ENCODE peak calls at places on chromosome 3, in six cellular contexts. D is dorsolateral prefrontal cortex; J is psoas muscle; I is choroid plexus epithelial cell; V is stimulated activated CD4-positive, alpha-beta T cell treated with anti-CD3 and anti-CD28 coated beads, Interleukin-15, amount 100 ng/mL, for 24 hours; C is B cell. P is an unnamed sample.

GRCh38 chr3:169966951-169967915 is 626 bp downstream of the SEC62 start:
- DNase-seq in D (peak; percentile 63), J (peak; percentile 76), I (peak; percentile 66), V (peak; percentile 51), C (no peak), P (peak; percentile 66)

GRCh38 chr3:114362815-114363214 is 69.0 kb downstream of the TIGIT start:
- DNase-seq in D (no peak), J (no peak), I (peak; percentile 71), V (no peak), C (peak; percentile 17), P (no peak)

GRCh38 chr3:13650210-13651056 is 101.5 kb downstream of the FBLN2 start:
- DNase-seq in D (peak; percentile 90), J (peak; percentile 89), I (peak; percentile 83), V (peak; percentile 80), C (peak; percentile 84), P (peak; percentile 75)

GRCh38 chr3:55885721-55886120 is 398.6 kb upstream of the WNT5A start:
- DNase-seq in D (no peak), J (no peak), I (peak; percentile 66), V (no peak), C (no peak), P (no peak)

GRCh38 chr3:79467721-79468120 is 300.1 kb downstream of the ROBO1 start:
- DNase-seq in D (no peak), J (no peak), I (peak; percentile 51), V (no peak), C (no peak), P (no peak)

GRCh38 chr3:38843898-38844297 is 27.9 kb upstream of the SCN10A start:
- DNase-seq in D (no peak), J (no peak), I (peak; percentile 86), V (no peak), C (no peak), P (no peak)

GRCh38 chr3:172449468-172450149 is 1.4 kb upstream of the GHSR start:
- DNase-seq in D (peak; percentile 39), J (peak; percentile 65), I (peak; percentile 37), V (peak; percentile 27), C (no peak), P (peak; percentile 40)

GRCh38 chr3:61685755-61686154 is 124.4 kb downstream of the PTPRG start:
- DNase-seq in D (no peak), J (no peak), I (no peak), V (no peak), C (no peak), P (no peak)

GRCh38 chr3:99842826-99843589 is 25.3 kb downstream of the CMSS1 start:
- DNase-seq in D (no peak), J (no peak), I (peak; percentile 83), V (no peak), C (peak; percentile 38), P (no peak)

GRCh38 chr3:119990888-119991287 is 103.4 kb downstream of the GSK3B start:
- DNase-seq in D (no peak), J (no peak), I (peak; percentile 30), V (no peak), C (no peak), P (no peak)

GRCh38 chr3:120460217-120460616 is 9.4 kb upstream of the FSTL1 start:
- DNase-seq in D (no peak), J (no peak), I (no peak), V (no peak), C (no peak), P (no peak)

GRCh38 chr3:98263944-98264343 is at the start of gene OR5H6:
- DNase-seq in D (no peak), J (no peak), I (no peak), V (no peak), C (no peak), P (no peak)

GRCh38 chr3:106194726-106195125 is 325.9 kb upstream of the CBLB start:
- DNase-seq in D (no peak), J (no peak), I (no peak), V (no peak), C (no peak), P (no peak)

GRCh38 chr3:45682786-45683185 is 6.4 kb upstream of the SACM1L start:
- DNase-seq in D (no peak), J (no peak), I (no peak), V (no peak), C (no peak), P (no peak)

GRCh38 chr3:48564022-48564421 is 441 bp upstream of the UCN2 start:
- DNase-seq in D (peak; percentile 79), J (peak; percentile 67), I (peak; percentile 56), V (peak; percentile 24), C (no peak), P (peak; percentile 61)

GRCh38 chr3:42119558-42120355 is 28.6 kb downstream of the TRAK1 start:
- DNase-seq in D (no peak), J (no peak), I (peak; percentile 35), V (no peak), C (no peak), P (no peak)

GRCh38 chr3:169945313-169945712 is 21.3 kb upstream of the SEC62 start:
- DNase-seq in D (no peak), J (no peak), I (peak; percentile 24), V (peak; percentile 59), C (peak; percentile 87), P (no peak)

GRCh38 chr3:155037508-155038202 is 42.5 kb upstream of the MME start:
- DNase-seq in D (no peak), J (no peak), I (no peak), V (no peak), C (no peak), P (no peak)

GRCh38 chr3:138833908-138834358 is 795 bp downstream of the PIK3CB start:
- DNase-seq in D (no peak), J (peak; percentile 74), I (peak; percentile 45), V (no peak), C (no peak), P (no peak)

GRCh38 chr3:178325330-178325729 is 210.9 kb upstream of the KCNMB2 start:
- DNase-seq in D (no peak), J (no peak), I (peak; percentile 81), V (no peak), C (no peak), P (no peak)

GRCh38 chr3:61830111-61830400 is 268.7 kb downstream of the PTPRG start:
- DNase-seq in D (no peak), J (no peak), I (no peak), V (no peak), C (no peak), P (no peak)

GRCh38 chr3:76585794-76586392 is 454.0 kb upstream of the ROBO2 start:
- DNase-seq in D (no peak), J (no peak), I (peak; percentile 62), V (no peak), C (no peak), P (no peak)

GRCh38 chr3:185764168-185764988 is 60.5 kb downstream of the IGF2BP2 start:
- DNase-seq in D (no peak), J (no peak), I (peak; percentile 61), V (no peak), C (no peak), P (no peak)

GRCh38 chr3:9067352-9067975 is 104.2 kb upstream of the RAD18 start:
- DNase-seq in D (no peak), J (no peak), I (peak; percentile 86), V (peak; percentile 42), C (peak; percentile 17), P (peak; percentile 39)

GRCh38 chr3:108420926-108421325 is 89.5 kb downstream of the MYH15 start:
- DNase-seq in D (no peak), J (no peak), I (peak; percentile 27), V (peak; percentile 4), C (no peak), P (no peak)

GRCh38 chr3:79657076-79657475 is 110.7 kb downstream of the ROBO1 start:
- DNase-seq in D (no peak), J (no peak), I (no peak), V (no peak), C (no peak), P (no peak)